ENCODE peak calls at places on chromosomes 12 and 14, in five cellular contexts. O is ovary, W is aorta, F is HL-60, X is brain microvascular endothelial cell. E is an unnamed sample.

GRCh38 chr14:72714094-72714493 is 179.8 kb downstream of the DPF3 start:
- DNase-seq in O (no peak), W (no peak), F (no peak), X (no peak), E (no peak)

GRCh38 chr12:88142610-88142991 is 494 bp downstream of the TMTC3 start:
- DNase-seq in O (peak; percentile 44), W (peak; percentile 80), F (no peak), X (no peak), E (peak; percentile 22)

GRCh38 chr14:88323086-88323519 is at the start of gene KCNK10:
- DNase-seq in O (no peak), W (no peak), F (no peak), X (no peak), E (no peak)

GRCh38 chr14:23613242-23614070 is 22.7 kb upstream of the DHRS2 start:
- DNase-seq in O (no peak), W (no peak), F (no peak), X (no peak), E (no peak)

GRCh38 chr14:92967346-92967926 is 44.5 kb downstream of the CHGA start:
- DNase-seq in O (no peak), W (no peak), F (no peak), X (no peak), E (no peak)

GRCh38 chr12:113315358-113315757 is 19.6 kb downstream of the SLC8B1 start:
- DNase-seq in O (no peak), W (no peak), F (no peak), X (no peak), E (no peak)

GRCh38 chr14:71244341-71244740 is 337.1 kb downstream of the PCNX1 start:
- DNase-seq in O (no peak), W (no peak), F (no peak), X (no peak), E (no peak)

GRCh38 chr12:34390846-34391700 is 368.8 kb downstream of the ALG10 start:
- DNase-seq in O (no peak), W (peak; percentile 39), F (no peak), X (no peak), E (no peak)

GRCh38 chr12:6052940-6053329 is 71.5 kb downstream of the VWF start:
- DNase-seq in O (no peak), W (no peak), F (no peak), X (peak; percentile 40), E (no peak)

GRCh38 chr14:87989613-87990299 is 3.2 kb downstream of the GALC start:
- DNase-seq in O (no peak), W (no peak), F (no peak), X (no peak), E (no peak)

GRCh38 chr12:110540048-110540447 is 37.9 kb downstream of the RAD9B start:
- DNase-seq in O (no peak), W (no peak), F (no peak), X (no peak), E (no peak)

GRCh38 chr12:85036241-85036707 is at the start of the genes LRRIQ1 and TSPAN19:
- DNase-seq in O (peak; percentile 45), W (peak; percentile 68), F (no peak), X (peak; percentile 94), E (peak; percentile 53)

GRCh38 chr14:77181124-77181602 is 435 bp upstream of the TMEM63C start:
- DNase-seq in O (no peak), W (no peak), F (no peak), X (no peak), E (no peak)

GRCh38 chr12:64175254-64175945 is 46.7 kb downstream of the KICS2 start:
- DNase-seq in O (no peak), W (no peak), F (peak; percentile 82), X (no peak), E (no peak)

GRCh38 chr12:89135976-89136634 is 216.2 kb downstream of the DUSP6 start:
- DNase-seq in O (no peak), W (no peak), F (no peak), X (no peak), E (no peak)

GRCh38 chr14:91438845-91439244 is 21.2 kb upstream of the CCDC88C start:
- DNase-seq in O (no peak), W (no peak), F (no peak), X (no peak), E (no peak)

GRCh38 chr14:91439345-91439744 is 21.7 kb upstream of the CCDC88C start:
- DNase-seq in O (no peak), W (no peak), F (no peak), X (no peak), E (no peak)

GRCh38 chr14:91444335-91445020 is 26.9 kb upstream of the CCDC88C start:
- DNase-seq in O (no peak), W (no peak), F (no peak), X (no peak), E (no peak)
- H3K4me3 ChIP-seq in O (no peak overlapping the region), W (no peak overlapping the region), F (no peak overlapping the region), X (no peak overlapping the region), E (no peak overlapping the region)

GRCh38 chr14:96255501-96256366 is at the start of gene BDKRB1:
- DNase-seq in O (no peak), W (no peak), F (no peak), X (no peak), E (no peak)
- H3K27ac ChIP-seq in O (no peak within 1 kb of the TSS), W (no peak within 1 kb of the TSS), F (no peak within 1 kb of the TSS), X (no peak within 1 kb of the TSS), E (no peak within 1 kb of the TSS)

DNA sequence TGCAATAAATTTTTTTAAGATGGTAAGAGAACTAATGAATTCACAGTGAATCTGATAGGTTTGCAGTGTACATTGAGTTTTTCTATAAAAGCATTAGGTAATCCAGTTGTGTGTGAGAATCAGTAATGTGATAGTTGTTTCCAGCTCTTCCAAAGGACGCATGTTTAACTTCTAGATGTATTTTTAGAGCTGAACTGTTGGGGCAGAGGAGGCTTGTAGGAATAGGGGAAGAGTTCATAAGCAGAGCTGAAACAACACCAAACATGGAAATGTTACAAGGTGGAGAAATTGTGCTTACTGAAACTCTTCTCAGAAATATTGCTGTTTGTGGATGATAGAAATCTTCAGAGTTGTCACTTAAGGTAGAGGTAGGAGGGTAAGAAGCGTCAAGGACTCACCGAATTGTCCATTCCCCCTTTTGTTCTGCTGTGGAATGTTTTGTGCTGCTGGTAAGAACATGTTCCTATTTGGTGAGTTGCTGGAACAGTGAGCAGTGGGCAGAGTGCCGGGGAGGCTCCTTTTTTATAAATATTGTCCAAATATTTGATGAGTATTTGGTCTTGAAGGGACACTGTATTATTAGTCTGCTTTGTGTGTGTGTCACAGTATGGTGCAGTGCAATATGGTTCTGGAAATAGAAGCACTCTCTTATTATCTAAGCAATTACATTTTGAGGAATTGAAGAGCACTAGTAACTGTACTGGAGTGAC is 76.7 kb downstream of the ANO6 start:
- DNase-seq in O (peak; percentile 82), W (no peak), F (no peak), X (peak; percentile 22), E (no peak)
- H3K4me3 ChIP-seq in O (no peak overlapping the region), W (no peak overlapping the region), F (no peak overlapping the region), X (no peak overlapping the region), E (no peak overlapping the region)

DNA sequence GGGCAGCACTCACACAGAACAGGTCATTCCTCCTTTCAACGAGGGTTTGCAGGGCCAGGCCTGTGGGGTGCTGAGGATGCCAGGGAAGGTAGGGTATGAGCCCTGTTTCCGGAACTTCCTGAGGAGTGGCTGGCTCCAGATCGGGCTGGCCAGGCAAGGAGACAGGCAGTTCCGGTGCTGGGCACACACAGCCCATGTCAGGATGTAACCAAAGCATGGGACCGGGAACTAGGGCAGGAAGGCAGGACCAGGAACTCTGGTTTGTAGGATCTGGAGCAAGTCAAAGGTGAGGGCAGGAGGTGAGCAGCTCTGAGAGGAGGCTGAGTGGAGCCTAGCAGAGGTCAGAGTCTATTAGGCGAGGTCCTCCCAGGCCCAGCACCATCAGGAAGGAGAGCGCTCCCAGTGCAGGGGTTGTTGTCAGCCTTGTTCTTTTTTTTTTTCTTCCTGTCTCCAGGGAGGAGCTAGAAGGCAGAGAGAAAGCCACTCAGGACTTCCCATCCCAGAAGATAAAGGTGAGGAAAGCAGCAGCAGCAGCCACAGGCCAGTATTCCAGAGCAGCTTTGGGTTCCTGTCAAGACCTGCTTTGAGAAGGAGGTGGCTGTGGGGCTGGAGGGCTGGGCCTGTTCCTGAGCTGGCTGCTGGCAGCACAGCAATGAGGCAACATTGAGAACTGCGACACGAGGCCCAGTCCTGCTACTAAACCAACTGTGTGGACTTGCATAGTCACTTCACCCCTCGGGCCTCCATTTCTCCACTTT is 49.0 kb upstream of the PTGR2 start:
- DNase-seq in O (no peak), W (peak; percentile 69), F (no peak), X (no peak), E (no peak)
- H3K27ac ChIP-seq in O (no peak overlapping the region), W (no peak overlapping the region), F (no peak overlapping the region), X (no peak overlapping the region), E (no peak overlapping the region)

DNA sequence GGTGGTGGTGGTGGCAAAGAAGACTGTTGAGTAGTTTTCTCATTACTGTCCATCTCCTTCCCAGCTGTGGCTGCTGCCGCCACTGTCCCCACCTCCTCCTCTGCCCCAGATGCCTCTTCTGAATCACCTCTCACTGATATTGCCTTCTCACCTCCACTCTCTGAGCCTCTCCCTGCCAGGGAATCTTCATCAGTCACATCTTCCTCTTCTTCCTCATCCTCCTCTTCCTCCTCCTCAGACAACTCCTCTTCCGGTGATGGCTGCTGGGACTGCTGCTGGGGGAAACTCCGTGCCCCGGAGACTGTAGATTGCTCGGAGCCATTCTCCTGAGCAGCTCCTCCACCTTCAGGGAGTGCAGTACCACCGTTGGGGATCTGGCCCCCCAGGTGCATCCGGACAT is 2.9 kb downstream of the SALL2 start:
- DNase-seq in O (no peak), W (no peak), F (no peak), X (no peak), E (no peak)
- H3K4me3 ChIP-seq in O (no peak overlapping the region), W (no peak overlapping the region), F (no peak overlapping the region), X (no peak overlapping the region), E (no peak overlapping the region)

DNA sequence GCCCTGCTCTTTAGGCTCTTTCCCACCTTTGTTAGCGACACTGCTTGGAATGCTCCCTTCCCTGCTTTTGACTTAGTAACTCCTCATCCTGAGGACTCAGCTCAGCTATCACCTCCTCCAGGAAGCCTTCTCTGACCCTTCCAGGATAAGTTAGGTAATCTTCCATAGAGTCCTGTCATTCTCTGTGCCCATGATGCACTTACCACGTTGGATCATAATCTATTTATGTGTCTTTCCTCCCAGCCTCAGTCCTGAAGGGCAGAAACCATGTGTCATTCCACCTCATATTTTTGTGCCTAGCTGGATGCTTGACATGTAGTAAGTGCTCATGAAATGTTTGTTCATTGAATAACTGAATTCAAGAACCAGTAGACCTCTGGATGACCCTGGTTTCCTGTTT is 37.4 kb downstream of the PRKCH start:
- DNase-seq in O (no peak), W (no peak), F (no peak), X (no peak), E (no peak)
- H3K27ac ChIP-seq in O (no peak overlapping the region), W (no peak overlapping the region), F (no peak overlapping the region), X (no peak overlapping the region), E (peak overlapping the region; percentile 16)

GRCh38 chr14:68468437-68469207 is 324.2 kb downstream of the ZFP36L1 start:
- DNase-seq in O (no peak), W (no peak), F (no peak), X (peak; percentile 59), E (no peak)

GRCh38 chr14:68467425-68467824 is 325.4 kb downstream of the ZFP36L1 start:
- DNase-seq in O (no peak), W (no peak), F (no peak), X (no peak), E (no peak)

GRCh38 chr14:68464716-68465115 is 328.2 kb downstream of the ZFP36L1 start:
- DNase-seq in O (no peak), W (no peak), F (no peak), X (peak; percentile 65), E (no peak)

GRCh38 chr14:68469208-68469713 is 323.6 kb downstream of the ZFP36L1 start:
- DNase-seq in O (no peak), W (no peak), F (no peak), X (no peak), E (no peak)

GRCh38 chr14:68466491-68466977 is 326.3 kb downstream of the ZFP36L1 start:
- DNase-seq in O (no peak), W (no peak), F (no peak), X (peak; percentile 79), E (no peak)
- H3K4me3 ChIP-seq in O (no peak overlapping the region), W (no peak overlapping the region), F (no peak overlapping the region), X (no peak overlapping the region), E (no peak overlapping the region)

GRCh38 chr14:22512106-22512814 is 76.8 kb downstream of the DAD1 start:
- DNase-seq in O (no peak), W (no peak), F (no peak), X (no peak), E (no peak)
- H3K27ac ChIP-seq in O (no peak overlapping the region), W (no peak overlapping the region), F (peak overlapping the region; percentile 17), X (no peak overlapping the region), E (peak overlapping the region; percentile 48)

E was measured in adrenal gland.